ENCODE peak calls at places on chromosomes 12 and 14, in nine cellular contexts. T is colonic mucosa; D is left ventricle myocardium inferior; M is CD8-positive, alpha-beta T cell; N is aorta; W is mucosa of descending colon; F is breast epithelium; L is tibial artery; V is GM23338. G is an unnamed sample. For H3K4me1, the result is how much of the 10 kb centered on the place peaks cover.

GRCh38 chr12:131643581-131644452 is 67.1 kb upstream of the SFSWAP start:
- DNase-seq in T (no peak), D (no peak), M (no peak), N (no peak), W (no peak), F (no peak), L (no peak), V (no peak), G (no peak)

GRCh38 chr14:76056128-76056527 is 70.6 kb downstream of the IFT43 start:
- DNase-seq in T (no peak), D (no peak), M (no peak), N (no peak), W (no peak), F (no peak), L (no peak), V (peak), G (peak)

GRCh38 chr12:108955225-108955835 is 65.5 kb downstream of the SVOP start:
- DNase-seq in T (no peak), D (peak), M (no peak), N (no peak), W (no peak), F (no peak), L (no peak), V (no peak), G (peak)

GRCh38 chr12:114955414-114956014 is 271.5 kb upstream of the TBX3 start:
- DNase-seq in T (no peak), D (no peak), M (no peak), N (no peak), W (no peak), F (no peak), L (no peak), V (no peak), G (peak)

GRCh38 chr14:39266589-39266870 is 32.8 kb downstream of the MIA2 start:
- DNase-seq in T (peak), D (no peak), M (no peak), N (peak), W (peak), F (peak), L (peak), V (no peak), G (no peak)

GRCh38 chr12:24960222-24960855 is 11.4 kb upstream of the BCAT1 start:
- DNase-seq in T (no peak), D (no peak), M (no peak), N (no peak), W (peak), F (no peak), L (no peak), V (peak), G (no peak)

GRCh38 chr14:96239759-96240158 is 16.3 kb upstream of the BDKRB1 start:
- DNase-seq in T (peak), D (no peak), M (no peak), N (no peak), W (peak), F (no peak), L (no peak), V (no peak), G (peak)

GRCh38 chr14:76191297-76191696 is 39.6 kb downstream of the GPATCH2L start:
- DNase-seq in T (no peak), D (no peak), M (no peak), N (no peak), W (peak), F (no peak), L (peak), V (no peak), G (no peak)

GRCh38 chr12:68159681-68160304 is at the start of gene IFNG:
- DNase-seq in T (no peak), D (no peak), M (no peak), N (no peak), W (no peak), F (no peak), L (no peak), V (no peak), G (peak)

GRCh38 chr12:104751024-104751570 is 207.0 kb downstream of the SLC41A2 start:
- DNase-seq in T (no peak), D (no peak), M (no peak), N (no peak), W (no peak), F (no peak), L (no peak), V (no peak), G (no peak)

GRCh38 chr14:21846227-21846885 is 172.7 kb upstream of the OR4E1 start:
- DNase-seq in T (peak), D (no peak), M (peak), N (no peak), W (peak), F (no peak), L (no peak), V (peak), G (peak)

GRCh38 chr14:29892327-29892726 is 35.3 kb downstream of the PRKD1 start:
- DNase-seq in T (no peak), D (no peak), M (no peak), N (no peak), W (no peak), F (no peak), L (no peak), V (no peak), G (no peak)

GRCh38 chr14:69712637-69713088 is 54.3 kb upstream of the SRSF5 start:
- DNase-seq in T (peak), D (peak), M (no peak), N (no peak), W (peak), F (peak), L (peak), V (peak), G (peak)

GRCh38 chr12:122486805-122487426 is 13.8 kb downstream of the ZCCHC8 start:
- DNase-seq in T (no peak), D (no peak), M (no peak), N (no peak), W (no peak), F (no peak), L (no peak), V (no peak), G (no peak)

GRCh38 chr12:53550595-53550994 is 43.3 kb upstream of the NPFF start:
- DNase-seq in T (no peak), D (no peak), M (no peak), N (no peak), W (no peak), F (no peak), L (no peak), V (no peak), G (no peak)

GRCh38 chr14:93994919-93995682 is 2.0 kb upstream of the CCDC197 start:
- DNase-seq in T (no peak), D (peak), M (no peak), N (peak), W (no peak), F (peak), L (peak), V (peak), G (no peak)

GRCh38 chr12:3061129-3061857 is 15.9 kb upstream of the TSPAN9 start:
- DNase-seq in T (no peak), D (no peak), M (no peak), N (no peak), W (no peak), F (no peak), L (no peak), V (no peak), G (no peak)

GRCh38 chr14:34234258-34234657 is 227.8 kb downstream of the SPTSSA start:
- DNase-seq in T (no peak), D (peak), M (no peak), N (no peak), W (no peak), F (no peak), L (no peak), V (no peak), G (no peak)

GRCh38 chr12:22899184-22899583 is 274.2 kb downstream of the ETNK1 start:
- DNase-seq in T (no peak), D (no peak), M (no peak), N (no peak), W (no peak), F (no peak), L (no peak), V (peak), G (no peak)

GRCh38 chr12:25388216-25388615 is 137.5 kb upstream of the KRAS start:
- DNase-seq in T (peak), D (no peak), M (no peak), N (no peak), W (peak), F (no peak), L (no peak), V (no peak), G (peak)

DNA sequence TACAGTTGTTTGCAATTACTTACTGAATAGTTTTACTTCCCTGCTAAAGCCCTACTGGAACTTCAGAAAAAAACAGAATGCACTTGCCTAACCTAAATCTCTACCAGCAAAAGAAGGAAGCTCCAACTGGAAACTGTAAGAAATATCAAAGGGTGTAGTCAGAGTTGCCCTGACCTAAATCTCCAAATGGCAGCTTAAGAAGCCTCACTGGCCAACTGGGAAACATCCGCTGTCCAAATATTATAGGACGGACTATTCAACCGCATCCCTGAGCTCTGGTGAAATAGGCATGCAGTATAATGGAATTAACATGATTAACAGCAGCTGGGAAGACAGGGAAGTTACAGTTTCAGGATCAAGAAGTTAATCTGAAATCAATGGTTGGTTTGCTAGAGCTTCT is 24.3 kb downstream of the ANAPC7 start:
- DNase-seq in T (no peak), D (no peak), M (no peak), N (no peak), W (no peak), F (no peak), L (no peak), V (no peak), G (no peak)
- H3K4me3 ChIP-seq in T (no peak), D (no peak), M (no peak), N (no peak), W (no peak), F (no peak), L (no peak), V (no peak), G (no peak)

GRCh38 chr12:91140660-91141045 is 29.4 kb upstream of the LUM start:
- DNase-seq in T (no peak), D (no peak), M (no peak), N (no peak), W (peak), F (no peak), L (peak), V (no peak), G (no peak)
- H3K4me1 ChIP-seq in T (under half), D (under half), M (under half), N (under half), W (under half), F (under half), L (under half), V (under half), G (under half)

GRCh38 chr12:77861317-77861716 is 30.6 kb downstream of the NAV3 start:
- DNase-seq in T (no peak), D (no peak), M (no peak), N (no peak), W (no peak), F (no peak), L (no peak), V (no peak), G (no peak)
- H3K4me3 ChIP-seq in T (no peak), D (no peak), M (no peak), N (no peak), W (no peak), F (no peak), L (no peak), V (no peak), G (no peak)

DNA sequence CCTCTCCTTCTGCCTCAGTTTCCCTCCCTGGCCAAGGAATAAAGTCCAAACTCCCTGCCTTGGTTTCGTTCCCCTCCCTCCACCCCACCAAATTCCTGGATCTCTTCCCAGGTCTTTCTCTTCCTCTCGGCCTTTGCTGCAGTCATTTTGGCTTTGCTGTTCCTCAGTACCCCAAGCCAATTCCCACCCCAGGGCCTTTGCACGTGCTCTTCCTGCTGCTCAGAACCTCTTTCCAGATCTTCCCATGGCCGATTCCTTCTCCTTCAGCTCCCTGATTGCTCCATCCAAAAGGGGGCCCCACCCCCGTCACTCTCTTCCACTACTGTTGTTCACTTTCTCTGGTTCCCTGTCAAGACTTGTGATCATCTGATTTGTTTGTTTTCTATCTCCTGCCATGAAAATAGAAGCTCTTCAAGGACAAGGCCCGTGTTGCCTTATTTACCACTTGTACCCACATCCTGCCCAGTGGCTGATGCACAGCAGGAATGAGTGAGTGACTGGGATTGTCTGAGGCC is 3.1 kb downstream of the HNF1A start:
- DNase-seq in T (peak), D (no peak), M (no peak), N (no peak), W (peak), F (no peak), L (no peak), V (no peak), G (no peak)
- H3K4me1 ChIP-seq in T (under half), D (under half), M (under half), N (under half), W (under half), F (under half), L (under half), V (under half), G (under half)

DNA sequence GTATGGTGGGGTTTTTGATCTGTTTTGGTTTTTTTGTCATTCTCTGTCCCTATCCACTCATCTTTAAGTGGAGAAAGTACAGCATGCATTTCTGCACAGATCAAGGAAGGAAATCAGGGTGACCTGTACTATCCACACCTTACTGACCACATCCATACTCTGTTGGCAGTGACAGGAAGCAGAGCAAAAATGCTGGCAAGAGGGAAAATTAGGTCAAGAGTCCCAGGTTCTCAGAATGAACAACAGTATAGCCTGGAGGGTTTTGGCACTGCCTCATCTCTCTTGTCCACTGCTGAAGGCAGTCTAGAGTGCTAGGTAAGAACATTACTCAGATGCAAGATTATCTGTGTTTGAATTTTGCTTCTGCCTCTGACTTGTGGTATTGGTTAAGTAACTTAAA is 70.7 kb downstream of the TAOK3 start:
- DNase-seq in T (no peak), D (no peak), M (no peak), N (no peak), W (no peak), F (no peak), L (no peak), V (no peak), G (no peak)
- H3K4me3 ChIP-seq in T (no peak), D (no peak), M (no peak), N (no peak), W (no peak), F (no peak), L (no peak), V (no peak), G (no peak)

GRCh38 chr12:806116-806805 is 53.9 kb downstream of the WNK1 start:
- DNase-seq in T (no peak), D (no peak), M (no peak), N (no peak), W (no peak), F (no peak), L (no peak), V (no peak), G (peak)

GRCh38 chr12:807041-807717 is 54.8 kb downstream of the WNK1 start:
- DNase-seq in T (no peak), D (no peak), M (no peak), N (no peak), W (no peak), F (no peak), L (no peak), V (no peak), G (no peak)

GRCh38 chr12:805022-805632 is 52.7 kb downstream of the WNK1 start:
- DNase-seq in T (no peak), D (no peak), M (no peak), N (no peak), W (no peak), F (no peak), L (no peak), V (no peak), G (no peak)

DNA sequence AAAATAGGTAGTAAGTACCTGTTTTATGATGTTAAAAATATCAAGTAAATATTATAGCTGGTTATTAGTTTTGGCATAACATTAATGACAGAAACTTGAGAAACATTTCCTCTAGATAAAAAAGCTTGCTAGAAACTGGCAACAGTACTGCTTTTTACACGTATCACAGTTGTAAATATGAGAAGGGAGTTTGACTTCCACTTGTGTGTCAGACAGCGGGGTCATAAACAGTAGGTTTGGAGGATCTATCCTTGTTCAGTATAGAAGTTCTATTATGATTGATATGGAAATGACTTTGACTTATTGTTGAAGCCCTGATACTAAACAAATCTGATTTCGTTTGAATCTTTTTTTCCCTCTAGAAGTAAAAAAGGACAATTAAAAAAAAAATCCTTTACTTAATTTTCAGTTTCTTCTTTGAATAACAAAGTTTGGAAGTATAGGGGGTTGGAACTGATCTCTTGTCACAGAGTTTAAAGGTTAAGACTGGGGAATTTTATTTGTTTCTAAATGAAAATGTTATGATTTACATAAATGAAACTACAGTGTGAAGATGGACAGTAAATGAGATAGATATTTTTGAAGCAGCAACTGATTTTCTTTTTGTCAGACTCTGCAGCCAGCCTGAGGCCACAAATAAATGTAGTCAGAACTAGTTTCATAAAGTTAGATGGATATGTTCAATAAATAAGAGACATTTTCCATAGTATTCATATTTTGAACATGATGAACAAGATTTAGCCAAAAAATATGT is 50.0 kb downstream of the WNK1 start:
- DNase-seq in T (no peak), D (no peak), M (no peak), N (no peak), W (no peak), F (no peak), L (no peak), V (no peak), G (no peak)
- H3K4me1 ChIP-seq in T (under half), D (half or more), M (under half), N (under half), W (under half), F (under half), L (under half), V (under half), G (under half)

GRCh38 chr12:63154560-63154959 is 3.6 kb upstream of the AVPR1A start:
- DNase-seq in T (no peak), D (no peak), M (no peak), N (no peak), W (no peak), F (no peak), L (no peak), V (no peak), G (no peak)

GRCh38 chr12:63150255-63151060 is 543 bp downstream of the AVPR1A start:
- DNase-seq in T (no peak), D (peak), M (no peak), N (peak), W (no peak), F (no peak), L (peak), V (peak), G (no peak)

GRCh38 chr12:63151898-63152700 is 1.1 kb upstream of the AVPR1A start:
- DNase-seq in T (peak), D (peak), M (no peak), N (peak), W (peak), F (no peak), L (peak), V (peak), G (peak)

GRCh38 chr12:63151061-63151897 is at the start of gene AVPR1A:
- DNase-seq in T (no peak), D (peak), M (no peak), N (peak), W (peak), F (no peak), L (peak), V (peak), G (peak)

DNA sequence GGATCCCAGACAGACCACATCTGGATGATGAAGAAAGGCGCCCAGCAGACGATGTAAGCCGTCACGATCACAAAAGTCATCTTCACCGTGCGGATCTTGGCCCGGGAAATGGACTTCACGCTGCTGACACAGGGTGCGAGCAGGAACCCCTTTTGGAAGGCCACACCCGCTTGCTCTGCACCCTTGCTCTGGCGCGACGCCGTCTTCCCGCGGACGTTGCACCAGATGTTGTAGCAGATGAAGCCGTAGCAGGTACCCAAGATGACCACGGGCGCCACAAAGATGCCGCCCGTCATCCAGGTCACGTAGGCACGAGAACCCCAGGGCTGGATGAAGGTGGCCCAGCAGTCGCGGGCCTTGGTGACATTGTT is 1.1 kb downstream of the AVPR1A start:
- DNase-seq in T (no peak), D (no peak), M (no peak), N (peak), W (no peak), F (no peak), L (no peak), V (no peak), G (no peak)
- H3K4me3 ChIP-seq in T (no peak), D (peak), M (no peak), N (no peak), W (no peak), F (peak), L (peak), V (peak), G (no peak)

GRCh38 chr12:93417967-93418480 is 23.7 kb downstream of the UBE2N start:
- DNase-seq in T (no peak), D (no peak), M (no peak), N (no peak), W (no peak), F (no peak), L (no peak), V (no peak), G (no peak)
- H3K4me1 ChIP-seq in T (under half), D (half or more), M (under half), N (under half), W (under half), F (under half), L (under half), V (under half), G (under half)

GRCh38 chr12:110686294-110686903 is 2.5 kb downstream of the HVCN1 start:
- DNase-seq in T (no peak), D (no peak), M (no peak), N (no peak), W (no peak), F (no peak), L (no peak), V (no peak), G (no peak)

GRCh38 chr12:110689002-110689600 is at the start of gene HVCN1:
- DNase-seq in T (peak), D (peak), M (peak), N (peak), W (peak), F (no peak), L (peak), V (peak), G (no peak)

GRCh38 chr12:110688446-110689001 is 391 bp downstream of the HVCN1 start:
- DNase-seq in T (no peak), D (no peak), M (peak), N (peak), W (no peak), F (no peak), L (no peak), V (peak), G (no peak)

GRCh38 chr12:110689601-110690430 is 901 bp upstream of the HVCN1 start:
- DNase-seq in T (peak), D (peak), M (peak), N (peak), W (peak), F (no peak), L (no peak), V (peak), G (peak)

DNA sequence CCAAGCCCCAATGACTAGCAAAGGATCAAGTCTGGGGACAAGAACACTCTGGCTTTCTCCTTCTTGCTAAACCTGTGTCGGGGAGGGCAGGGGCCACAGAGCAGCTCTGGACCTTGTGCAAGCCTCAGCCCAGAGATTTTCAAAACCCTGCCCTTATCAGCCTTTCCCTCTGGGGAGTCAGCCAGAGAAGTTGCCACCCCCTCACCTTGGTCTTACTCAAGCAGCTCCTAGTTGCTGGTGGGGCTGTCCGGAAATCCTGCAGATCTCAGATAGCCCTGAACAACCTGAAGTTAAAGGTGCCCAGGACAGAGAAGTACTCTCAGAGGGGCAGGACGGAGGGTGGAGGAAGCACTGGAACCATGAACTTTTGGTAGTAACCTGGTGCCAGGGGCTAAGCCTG is 1.1 kb downstream of the HVCN1 start:
- DNase-seq in T (no peak), D (no peak), M (no peak), N (no peak), W (no peak), F (no peak), L (no peak), V (no peak), G (no peak)
- H3K4me3 ChIP-seq in T (peak), D (peak), M (no peak), N (no peak), W (no peak), F (no peak), L (no peak), V (no peak), G (no peak)